ENCODE peak calls at places on chromosomes 1 and 21, in nine cellular contexts. O, U, E, K, D, Y, L, G and M are unnamed samples.

GRCh38 chr21:36917487-36918158 is 48.8 kb downstream of the HLCS start:
- DNase-seq in O (peak; percentile 43), U (no peak), E (no peak), K (no peak), D (no peak), Y (peak; percentile 37), L (peak; percentile 77), G (peak; percentile 55), M (peak; percentile 43)

GRCh38 chr1:189697113-189697512 is 780.6 kb downstream of the BRINP3 start:
- DNase-seq in O (no peak), U (no peak), E (no peak), K (no peak), D (no peak), Y (no peak), L (no peak), G (no peak), M (no peak)

GRCh38 chr1:209829716-209830115 is 1.9 kb downstream of the UTP25 start:
- DNase-seq in O (no peak), U (no peak), E (no peak), K (no peak), D (no peak), Y (no peak), L (no peak), G (no peak), M (no peak)

GRCh38 chr1:153353226-153353947 is 4.3 kb upstream of the S100A9 start:
- DNase-seq in O (peak; percentile 75), U (no peak), E (peak; percentile 8), K (peak; percentile 50), D (no peak), Y (peak; percentile 55), L (peak; percentile 68), G (peak; percentile 12), M (no peak)

GRCh38 chr21:33015091-33015490 is 10.6 kb upstream of the OLIG2 start:
- DNase-seq in O (no peak), U (no peak), E (no peak), K (no peak), D (no peak), Y (no peak), L (no peak), G (no peak), M (no peak)

GRCh38 chr1:46697053-46697452 is 21.9 kb downstream of the EFCAB14 start:
- DNase-seq in O (no peak), U (no peak), E (no peak), K (no peak), D (no peak), Y (no peak), L (no peak), G (no peak), M (no peak)

GRCh38 chr1:84374991-84375838 is 23.1 kb upstream of the DNASE2B start:
- DNase-seq in O (no peak), U (no peak), E (no peak), K (no peak), D (no peak), Y (no peak), L (no peak), G (no peak), M (no peak)

GRCh38 chr1:234214129-234214910 is 158.9 kb upstream of the COA6 start:
- DNase-seq in O (no peak), U (no peak), E (no peak), K (peak; percentile 87), D (no peak), Y (no peak), L (peak; percentile 74), G (no peak), M (no peak)

GRCh38 chr1:207883660-207884245 is 27.2 kb downstream of the CD34 start:
- DNase-seq in O (no peak), U (no peak), E (no peak), K (no peak), D (no peak), Y (no peak), L (no peak), G (no peak), M (no peak)

GRCh38 chr21:33196956-33197374 is 32.8 kb upstream of the IFNAR2 start:
- DNase-seq in O (peak; percentile 36), U (no peak), E (peak; percentile 68), K (peak; percentile 57), D (peak; percentile 63), Y (peak; percentile 87), L (peak; percentile 96), G (peak; percentile 60), M (peak; percentile 13)

GRCh38 chr1:226223157-226223785 is at the start of gene MIXL1:
- DNase-seq in O (no peak), U (no peak), E (no peak), K (peak; percentile 33), D (no peak), Y (no peak), L (peak; percentile 78), G (peak; percentile 89), M (no peak)

GRCh38 chr21:44496196-44496899 is 41.0 kb downstream of the LRRC3 start:
- DNase-seq in O (no peak), U (no peak), E (no peak), K (no peak), D (no peak), Y (no peak), L (no peak), G (no peak), M (no peak)

GRCh38 chr1:173470608-173471007 is 6.5 kb upstream of the PRDX6 start:
- DNase-seq in O (no peak), U (no peak), E (no peak), K (no peak), D (no peak), Y (no peak), L (peak; percentile 16), G (no peak), M (no peak)

GRCh38 chr1:15417365-15417934 is 7.8 kb downstream of the EFHD2 start:
- DNase-seq in O (peak; percentile 56), U (no peak), E (no peak), K (peak; percentile 41), D (no peak), Y (peak; percentile 79), L (no peak), G (no peak), M (no peak)

GRCh38 chr1:33182896-33183295 is 1.1 kb upstream of the TRIM62 start:
- DNase-seq in O (no peak), U (no peak), E (no peak), K (no peak), D (no peak), Y (no peak), L (no peak), G (no peak), M (no peak)

GRCh38 chr1:183590225-183591191 is at the start of gene NCF2:
- DNase-seq in O (no peak), U (peak; percentile 96), E (no peak), K (no peak), D (peak; percentile 95), Y (no peak), L (no peak), G (no peak), M (no peak)

GRCh38 chr1:52629021-52629643 is 3.8 kb upstream of the SHISAL2A start:
- DNase-seq in O (no peak), U (no peak), E (no peak), K (peak; percentile 49), D (no peak), Y (no peak), L (peak; percentile 54), G (peak; percentile 41), M (no peak)
- TF ChIP-seq REST in O (no peak), U (no peak), E (no peak), K (no peak), D (no peak), Y (no peak), L (no peak), G (no peak), M (no peak)

GRCh38 chr1:18484726-18485125 is 4.0 kb downstream of the KLHDC7A start:
- DNase-seq in O (no peak), U (no peak), E (no peak), K (no peak), D (no peak), Y (no peak), L (no peak), G (no peak), M (no peak)
- H3K27ac ChIP-seq in O (no peak overlapping the region), U (no peak overlapping the region), E (no peak overlapping the region), K (no peak overlapping the region), D (no peak overlapping the region), Y (no peak overlapping the region), L (no peak overlapping the region), G (no peak overlapping the region), M (no peak overlapping the region)

DNA sequence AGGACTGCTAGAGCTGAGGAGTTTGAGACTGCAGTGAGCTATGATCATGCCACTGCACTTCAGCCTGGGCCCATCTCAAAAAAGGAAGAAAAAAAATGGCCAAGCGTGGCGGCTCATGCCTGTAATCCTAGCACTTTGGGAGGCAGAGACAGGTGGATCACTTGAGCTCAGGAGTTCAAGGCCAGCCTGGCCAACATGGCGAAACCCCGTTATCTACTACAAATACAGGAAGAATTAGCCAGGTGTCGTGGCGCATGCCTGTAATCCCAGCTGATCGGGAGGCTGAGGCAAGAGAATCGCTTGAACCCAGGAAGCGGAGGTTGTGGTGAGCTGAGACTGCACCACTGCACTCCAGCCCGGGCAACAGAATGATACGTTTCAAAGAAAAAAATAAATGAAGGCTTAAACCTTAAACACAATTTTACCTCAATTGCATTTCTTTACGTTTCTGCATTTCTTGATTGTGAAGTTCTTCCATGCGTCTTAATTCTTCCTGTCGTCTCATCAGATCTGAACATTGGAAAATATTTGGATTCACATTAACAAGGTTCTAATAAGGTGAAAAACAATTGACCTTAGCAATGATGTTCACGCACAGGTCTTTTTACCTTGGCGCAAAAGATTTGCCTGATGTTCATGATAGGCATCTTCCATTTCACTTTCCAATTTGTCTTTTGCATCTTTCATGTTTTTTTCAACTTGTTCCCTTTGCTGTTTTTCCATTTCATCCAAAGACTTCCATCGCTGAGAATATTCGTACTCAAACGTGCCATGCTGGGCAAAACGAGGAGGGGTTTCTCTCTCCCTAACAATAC is 4.2 kb downstream of the SFPQ start:
- DNase-seq in O (no peak), U (no peak), E (no peak), K (no peak), D (no peak), Y (no peak), L (no peak), G (peak; percentile 49), M (no peak)
- TF ChIP-seq REST in O (no peak), U (no peak), E (no peak), K (no peak), D (no peak), Y (no peak), L (no peak), G (no peak), M (no peak)

GRCh38 chr1:193192586-193192985 is 6.2 kb upstream of the B3GALT2 start:
- DNase-seq in O (no peak), U (no peak), E (no peak), K (no peak), D (no peak), Y (no peak), L (peak; percentile 20), G (no peak), M (no peak)

GRCh38 chr1:193187114-193187513 is 701 bp upstream of the B3GALT2 start:
- DNase-seq in O (no peak), U (no peak), E (no peak), K (no peak), D (no peak), Y (no peak), L (no peak), G (no peak), M (no peak)

GRCh38 chr1:193189442-193190095 is 3.2 kb upstream of the B3GALT2 start:
- DNase-seq in O (no peak), U (no peak), E (no peak), K (no peak), D (no peak), Y (no peak), L (no peak), G (no peak), M (no peak)

GRCh38 chr1:193185861-193186714 is at the start of gene B3GALT2:
- DNase-seq in O (no peak), U (no peak), E (no peak), K (peak; percentile 19), D (no peak), Y (peak; percentile 26), L (no peak), G (peak; percentile 32), M (no peak)

GRCh38 chr1:193190096-193190744 is 3.8 kb upstream of the B3GALT2 start:
- DNase-seq in O (no peak), U (no peak), E (no peak), K (no peak), D (no peak), Y (no peak), L (no peak), G (no peak), M (no peak)
- H3K27ac ChIP-seq in O (no peak overlapping the region), U (no peak overlapping the region), E (no peak overlapping the region), K (peak overlapping the region; percentile 50), D (no peak overlapping the region), Y (no peak overlapping the region), L (no peak overlapping the region), G (no peak overlapping the region), M (no peak overlapping the region)